ENCODE peak calls at places on chromosomes 11 and 22, in five cellular contexts. L is heart right ventricle; Z is uterus; H is IMR-90; A is CD4-positive, alpha-beta T cell. G is an unnamed sample.

GRCh38 chr11:123450593-123450992 is 20.5 kb downstream of the GRAMD1B start:
- DNase-seq in L (no peak), Z (no peak), H (peak), A (no peak), G (no peak)

GRCh38 chr11:8610532-8611116 is 16.6 kb upstream of the STK33 start:
- DNase-seq in L (no peak), Z (no peak), H (no peak), A (no peak), G (no peak)

GRCh38 chr22:23498811-23499798 is 81.0 kb downstream of the IGLL1 start:
- DNase-seq in L (no peak), Z (no peak), H (no peak), A (no peak), G (no peak)

GRCh38 chr11:46285594-46286033 is 8.2 kb downstream of the CREB3L1 start:
- DNase-seq in L (peak), Z (no peak), H (peak), A (no peak), G (no peak)

GRCh38 chr22:47659467-47660302 is 897.2 kb downstream of the TBC1D22A start:
- DNase-seq in L (no peak), Z (no peak), H (no peak), A (no peak), G (no peak)

GRCh38 chr11:134643519-134644042 is 231.5 kb upstream of the B3GAT1 start:
- DNase-seq in L (no peak), Z (no peak), H (no peak), A (no peak), G (no peak)

GRCh38 chr11:17578958-17579357 is 31.9 kb downstream of the OTOG start:
- DNase-seq in L (no peak), Z (no peak), H (no peak), A (no peak), G (no peak)

GRCh38 chr11:105942951-105943350 is 79.1 kb downstream of the MSANTD4 start:
- DNase-seq in L (no peak), Z (no peak), H (peak), A (no peak), G (no peak)

GRCh38 chr11:128334311-128335044 is 252.9 kb downstream of the ETS1 start:
- DNase-seq in L (peak), Z (peak), H (no peak), A (no peak), G (peak)

GRCh38 chr22:45262931-45263789 is 21.6 kb upstream of the UPK3A start:
- DNase-seq in L (peak), Z (no peak), H (no peak), A (no peak), G (no peak)

GRCh38 chr11:44997566-44997965 is 46.9 kb upstream of the TP53I11 start:
- DNase-seq in L (no peak), Z (no peak), H (no peak), A (no peak), G (no peak)

GRCh38 chr22:21837184-21837979 is 30.1 kb downstream of the MAPK1 start:
- DNase-seq in L (no peak), Z (peak), H (peak), A (no peak), G (no peak)

GRCh38 chr22:18152519-18152918 is 2.5 kb downstream of the USP18 start:
- DNase-seq in L (no peak), Z (no peak), H (no peak), A (peak), G (no peak)

GRCh38 chr11:79087238-79087956 is 353.4 kb downstream of the TENM4 start:
- DNase-seq in L (no peak), Z (no peak), H (peak), A (no peak), G (no peak)

GRCh38 chr11:97617031-97617430 is 1227.2 kb downstream of the JRKL start:
- DNase-seq in L (no peak), Z (no peak), H (no peak), A (no peak), G (no peak)

GRCh38 chr22:37162221-37163095 is 12.7 kb upstream of the IL2RB start:
- DNase-seq in L (no peak), Z (no peak), H (no peak), A (peak), G (peak)

GRCh38 chr11:12841946-12842630 is 167.0 kb upstream of the RASSF10 start:
- DNase-seq in L (no peak), Z (peak), H (peak), A (no peak), G (no peak)

GRCh38 chr11:116329354-116330090 is 443.3 kb downstream of the BUD13 start:
- DNase-seq in L (no peak), Z (no peak), H (no peak), A (no peak), G (no peak)

DNA sequence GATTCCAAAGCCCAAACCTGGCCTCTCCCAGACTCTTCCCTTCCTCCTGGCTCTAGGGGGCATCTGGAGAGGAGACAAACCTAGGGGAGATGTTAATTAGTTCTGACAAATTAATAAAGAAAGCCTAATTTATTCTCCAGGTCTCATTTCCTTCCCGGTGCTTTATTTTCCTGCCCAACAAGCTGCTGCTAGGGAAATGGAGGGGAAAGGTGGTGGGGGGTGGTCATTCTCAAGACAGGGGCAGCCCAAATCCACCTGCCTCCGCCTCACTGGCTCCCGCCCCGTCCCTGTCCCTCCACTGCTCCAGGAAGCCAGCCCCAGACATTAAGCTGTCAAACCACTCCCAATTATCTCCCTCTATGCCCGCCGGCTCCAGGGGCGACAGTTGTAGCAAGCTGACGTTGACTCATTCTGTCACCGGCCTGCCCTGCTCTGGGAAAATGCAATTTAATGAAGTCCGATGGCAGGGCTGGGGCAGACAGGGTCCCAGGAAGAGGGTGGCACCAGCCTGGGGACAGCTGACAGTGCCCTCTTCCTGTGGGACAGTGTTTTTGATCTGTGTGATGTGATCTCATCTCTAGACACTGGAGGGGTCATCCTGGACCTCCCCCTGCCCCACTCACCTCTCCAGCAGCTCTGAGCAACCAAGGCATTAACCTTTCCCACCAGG is 27.3 kb downstream of the NECTIN1 start:
- DNase-seq in L (no peak), Z (no peak), H (no peak), A (no peak), G (peak)
- H3K27ac ChIP-seq in L (no peak), Z (no peak), H (no peak), A (no peak), G (peak)

DNA sequence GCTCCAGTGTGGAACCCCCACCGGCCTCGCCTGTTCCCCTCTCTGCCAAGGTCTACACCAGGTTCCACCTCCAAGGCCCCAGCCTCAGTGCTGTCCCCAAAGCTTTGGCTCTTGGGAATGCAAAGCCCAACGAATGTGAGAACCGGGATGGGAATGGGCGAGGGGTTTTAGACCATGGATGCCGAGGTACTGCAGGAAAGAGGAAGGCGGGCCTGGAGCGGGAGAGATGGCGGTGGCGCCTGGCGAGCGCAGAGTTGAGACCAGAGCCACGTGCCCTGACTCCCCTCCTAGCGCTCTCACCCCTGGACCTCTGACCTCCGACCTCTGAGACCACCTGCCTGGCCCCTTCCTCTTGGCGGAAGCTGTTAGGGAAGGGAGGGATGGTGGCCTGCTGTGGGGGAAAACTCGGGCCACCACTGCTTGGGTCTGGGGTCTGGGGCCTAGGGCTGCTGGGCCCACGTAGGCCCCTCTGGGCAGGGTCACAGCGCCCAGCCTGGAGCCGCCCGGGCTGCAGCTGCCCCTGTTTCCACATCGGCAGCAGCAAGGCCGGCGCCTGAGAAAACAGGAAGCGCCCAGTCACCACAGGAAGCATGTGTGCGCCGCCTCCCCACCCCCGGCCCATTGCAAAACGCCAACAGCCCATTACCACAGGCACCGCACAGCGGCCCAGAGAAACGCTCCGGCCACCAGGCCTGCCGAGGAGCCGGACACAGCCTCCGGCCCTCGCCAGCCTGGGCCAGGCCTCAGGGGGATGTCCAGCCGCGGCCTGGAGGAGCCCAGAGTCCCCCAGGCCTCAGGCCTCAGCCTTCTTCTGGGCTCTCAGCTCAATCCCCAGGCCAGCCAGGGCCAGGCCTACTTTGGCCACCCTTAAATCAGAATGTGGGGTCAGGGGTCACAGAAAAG is 13.8 kb upstream of the SLC39A13 start:
- DNase-seq in L (peak), Z (no peak), H (peak), A (peak), G (no peak)
- H3K27ac ChIP-seq in L (peak), Z (peak), H (no peak), A (peak), G (peak)

DNA sequence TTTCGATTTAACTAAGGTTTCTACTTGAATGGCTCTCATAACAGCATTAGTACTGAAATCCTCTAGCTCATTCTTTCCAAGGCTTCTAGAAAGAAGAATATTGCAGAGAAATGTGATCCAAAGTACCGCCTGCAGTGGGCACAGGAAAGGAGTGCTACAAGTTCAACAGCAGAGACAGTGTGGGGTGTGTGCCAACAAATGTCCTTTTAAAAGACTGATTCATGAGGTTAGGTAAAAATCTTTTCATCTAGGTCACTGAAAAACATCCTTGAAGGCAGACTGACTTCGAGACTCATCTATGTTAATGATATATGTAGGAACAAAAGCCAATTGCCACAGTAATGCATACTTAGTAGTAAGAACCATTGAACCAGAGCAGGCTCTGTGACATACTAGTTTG is 349.1 kb upstream of the PITPNB start:
- DNase-seq in L (no peak), Z (no peak), H (no peak), A (no peak), G (no peak)
- H3K27ac ChIP-seq in L (no peak), Z (no peak), H (no peak), A (no peak), G (no peak)

GRCh38 chr22:27637604-27638003 is 164.0 kb downstream of the MN1 start:
- DNase-seq in L (no peak), Z (no peak), H (peak), A (no peak), G (no peak)
- H3K27ac ChIP-seq in L (no peak), Z (no peak), H (no peak), A (no peak), G (no peak)

GRCh38 chr11:64862914-64863313 is 15.5 kb downstream of the EHD1 start:
- DNase-seq in L (peak), Z (no peak), H (no peak), A (no peak), G (no peak)

GRCh38 chr11:64863381-64864060 is 14.9 kb downstream of the EHD1 start:
- DNase-seq in L (peak), Z (no peak), H (no peak), A (no peak), G (no peak)

GRCh38 chr11:64865286-64866172 is 12.9 kb downstream of the EHD1 start:
- DNase-seq in L (no peak), Z (no peak), H (peak), A (no peak), G (no peak)

GRCh38 chr11:64864473-64865285 is 13.7 kb downstream of the EHD1 start:
- DNase-seq in L (peak), Z (peak), H (peak), A (no peak), G (no peak)

DNA sequence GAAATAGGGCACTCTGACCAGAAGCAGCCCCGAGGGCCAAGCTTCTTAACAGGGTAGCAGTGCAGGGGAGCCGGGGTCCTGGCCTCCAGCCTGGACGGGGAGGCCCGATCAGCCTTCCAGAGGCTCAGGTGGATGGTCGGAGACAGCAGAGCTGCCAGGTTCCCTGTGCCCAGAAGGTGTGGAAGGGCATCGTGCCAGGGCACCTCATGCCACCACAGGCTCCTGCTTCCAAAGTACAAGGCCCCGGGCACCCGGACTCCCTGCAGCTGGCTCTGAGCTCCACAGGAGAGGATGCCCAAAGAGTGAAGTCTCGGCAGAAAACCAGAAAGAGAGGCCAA is 14.3 kb downstream of the EHD1 start:
- DNase-seq in L (no peak), Z (no peak), H (no peak), A (no peak), G (peak)
- H3K27ac ChIP-seq in L (peak), Z (peak), H (peak), A (peak), G (peak)

GRCh38 chr22:24994070-24994763 is 41.7 kb downstream of the KIAA1671 start:
- DNase-seq in L (no peak), Z (no peak), H (no peak), A (no peak), G (peak)
- H3K27ac ChIP-seq in L (no peak), Z (no peak), H (no peak), A (no peak), G (peak)